ENCODE peak calls at places on chromosome 17, in five cellular contexts. V is HCT116; L is A549; I is effector memory CD4-positive, alpha-beta T cell; E is tibial nerve. Z is an unnamed sample.

GRCh38 chr17:50169121-50169764 is 3.4 kb downstream of the SGCA start:
- DNase-seq in V (peak; percentile 78), L (peak; percentile 59), I (peak; percentile 47), E (peak; percentile 15), Z (peak; percentile 24)

GRCh38 chr17:77869041-77869595 is 89.4 kb upstream of the TNRC6C start:
- DNase-seq in V (no peak), L (no peak), I (no peak), E (no peak), Z (no peak)

GRCh38 chr17:68460715-68461114 is 3.4 kb upstream of the WIPI1 start:
- DNase-seq in V (no peak), L (no peak), I (no peak), E (no peak), Z (no peak)

GRCh38 chr17:7885357-7886226 is 3.0 kb upstream of the CHD3 start:
- DNase-seq in V (no peak), L (peak; percentile 73), I (peak; percentile 17), E (no peak), Z (peak; percentile 47)

GRCh38 chr17:57663326-57664070 is 81.6 kb downstream of the CCDC182 start:
- DNase-seq in V (no peak), L (no peak), I (no peak), E (no peak), Z (no peak)

GRCh38 chr17:50470451-50470850 is 1.8 kb upstream of the CHAD start:
- DNase-seq in V (no peak), L (no peak), I (no peak), E (no peak), Z (no peak)

GRCh38 chr17:7992516-7992915 is 9.9 kb upstream of the GUCY2D start:
- DNase-seq in V (no peak), L (no peak), I (no peak), E (no peak), Z (no peak)

GRCh38 chr17:66548158-66548557 is 245.7 kb downstream of the PRKCA start:
- DNase-seq in V (no peak), L (no peak), I (no peak), E (no peak), Z (no peak)

GRCh38 chr17:29570521-29570920 is 2.0 kb downstream of the TP53I13 start:
- DNase-seq in V (no peak), L (no peak), I (no peak), E (peak; percentile 10), Z (no peak)

GRCh38 chr17:4947010-4947410 is 1.3 kb downstream of the PFN1 start:
- DNase-seq in V (no peak), L (no peak), I (no peak), E (no peak), Z (no peak)

GRCh38 chr17:4944554-4945175 is 3.7 kb downstream of the PFN1 start:
- DNase-seq in V (no peak), L (no peak), I (no peak), E (no peak), Z (no peak)

GRCh38 chr17:4946312-4946976 is 1.9 kb downstream of the PFN1 start:
- DNase-seq in V (no peak), L (no peak), I (no peak), E (no peak), Z (no peak)

GRCh38 chr17:4945176-4945943 is 3.0 kb downstream of the PFN1 start:
- DNase-seq in V (peak; percentile 82), L (peak; percentile 97), I (peak; percentile 71), E (peak; percentile 49), Z (peak; percentile 49)

DNA sequence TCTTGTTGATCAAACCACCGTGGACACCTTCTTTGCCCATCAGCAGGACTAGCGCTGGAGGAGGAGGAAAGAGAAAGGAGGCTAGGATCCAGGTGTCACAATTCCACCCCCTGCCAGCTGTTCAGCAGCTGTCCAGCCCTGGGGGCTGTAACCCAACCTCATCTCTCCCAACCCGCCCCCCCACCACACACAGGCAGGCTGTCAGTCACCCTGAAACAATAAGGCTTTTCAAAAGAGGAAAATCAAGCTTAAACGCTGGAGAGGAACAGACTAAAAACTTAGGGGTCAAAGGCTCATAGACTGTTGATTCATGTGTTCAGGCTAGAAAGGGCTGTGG is 2.4 kb downstream of the PFN1 start:
- DNase-seq in V (no peak), L (no peak), I (no peak), E (no peak), Z (no peak)
- H3K27ac ChIP-seq in V (peak overlapping the region; percentile 99), L (peak overlapping the region; percentile 99), I (peak overlapping the region; percentile 94), E (no peak overlapping the region), Z (no peak overlapping the region)

GRCh38 chr17:17896746-17897145 is 60.0 kb upstream of the SREBF1 start:
- DNase-seq in V (no peak), L (no peak), I (no peak), E (no peak), Z (no peak)
- H3K4me1 ChIP-seq in V (peaks cover 32% of the 10 kb centered on the region), L (peaks cover 38% of the 10 kb centered on the region), I (no peaks in the 10 kb centered on the region), E (peaks cover 5% of the 10 kb centered on the region), Z (peaks cover 19% of the 10 kb centered on the region)

DNA sequence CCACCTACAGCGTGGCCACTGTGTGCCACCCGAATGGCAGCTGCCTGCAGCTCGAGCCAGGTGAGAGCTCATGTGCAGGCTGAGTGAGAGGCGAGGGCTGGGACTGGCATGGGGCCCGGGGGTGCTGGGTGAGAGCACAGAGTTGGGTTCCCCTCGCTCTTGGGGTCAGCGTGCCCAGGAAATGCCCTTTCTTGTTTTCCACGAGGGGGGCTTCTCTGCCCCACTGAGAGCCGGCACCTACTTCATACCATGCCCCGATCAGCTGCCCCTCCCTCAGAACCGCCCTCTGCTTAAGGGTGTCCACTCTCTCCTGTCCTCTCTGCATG is 10.1 kb downstream of the ACE start:
- DNase-seq in V (no peak), L (no peak), I (no peak), E (no peak), Z (no peak)
- H3K4me3 ChIP-seq in V (no peak overlapping the region), L (no peak overlapping the region), I (no peak overlapping the region), E (no peak overlapping the region), Z (no peak overlapping the region)

DNA sequence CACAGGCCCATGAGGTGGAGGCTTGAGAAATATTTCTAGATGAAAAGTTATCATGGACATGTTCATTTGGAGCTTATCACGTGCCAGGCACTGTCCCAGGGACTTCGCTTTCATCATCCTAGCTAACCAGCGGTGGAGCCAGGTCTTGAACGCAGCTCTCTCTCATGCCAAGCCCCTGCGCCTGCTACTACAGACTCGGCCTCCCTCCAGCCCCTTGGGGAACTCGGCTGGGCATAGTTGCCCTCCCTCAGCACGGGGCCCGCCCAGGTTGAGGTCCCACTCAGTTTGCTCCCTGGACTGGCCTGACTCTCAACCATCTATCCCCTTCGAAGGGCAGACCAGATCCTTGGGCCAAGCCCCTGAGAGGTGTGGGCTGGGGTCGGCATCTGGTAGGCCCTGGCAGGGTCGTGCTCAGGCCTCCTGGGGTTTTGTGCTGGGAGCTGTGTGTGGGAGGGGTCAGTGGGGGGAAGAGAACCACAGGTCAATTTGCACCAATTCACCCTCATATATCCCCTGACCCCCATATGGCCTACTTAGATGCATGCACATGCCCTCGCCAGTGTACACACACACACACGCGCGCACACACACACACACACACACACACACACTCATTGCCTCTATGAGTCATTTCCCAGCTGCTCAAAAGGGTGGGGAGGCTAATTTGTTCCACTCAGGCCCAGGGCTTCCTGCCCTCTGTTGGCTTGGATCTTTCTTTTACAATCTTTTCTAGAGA is 12.1 kb upstream of the SCN4A start:
- DNase-seq in V (peak; percentile 64), L (no peak), I (peak; percentile 39), E (no peak), Z (peak; percentile 52)
- H3K27ac ChIP-seq in V (no peak overlapping the region), L (no peak overlapping the region), I (peak overlapping the region; percentile 25), E (peak overlapping the region; percentile 20), Z (peak overlapping the region; percentile 76)

GRCh38 chr17:20066253-20066652 is 57.1 kb downstream of the SPECC1 start:
- DNase-seq in V (no peak), L (peak; percentile 61), I (no peak), E (peak; percentile 51), Z (peak; percentile 61)

GRCh38 chr17:20068445-20068844 is 59.3 kb downstream of the SPECC1 start:
- DNase-seq in V (no peak), L (no peak), I (no peak), E (no peak), Z (no peak)

GRCh38 chr17:20059728-20060188 is 50.6 kb downstream of the SPECC1 start:
- DNase-seq in V (no peak), L (peak; percentile 52), I (no peak), E (no peak), Z (no peak)

DNA sequence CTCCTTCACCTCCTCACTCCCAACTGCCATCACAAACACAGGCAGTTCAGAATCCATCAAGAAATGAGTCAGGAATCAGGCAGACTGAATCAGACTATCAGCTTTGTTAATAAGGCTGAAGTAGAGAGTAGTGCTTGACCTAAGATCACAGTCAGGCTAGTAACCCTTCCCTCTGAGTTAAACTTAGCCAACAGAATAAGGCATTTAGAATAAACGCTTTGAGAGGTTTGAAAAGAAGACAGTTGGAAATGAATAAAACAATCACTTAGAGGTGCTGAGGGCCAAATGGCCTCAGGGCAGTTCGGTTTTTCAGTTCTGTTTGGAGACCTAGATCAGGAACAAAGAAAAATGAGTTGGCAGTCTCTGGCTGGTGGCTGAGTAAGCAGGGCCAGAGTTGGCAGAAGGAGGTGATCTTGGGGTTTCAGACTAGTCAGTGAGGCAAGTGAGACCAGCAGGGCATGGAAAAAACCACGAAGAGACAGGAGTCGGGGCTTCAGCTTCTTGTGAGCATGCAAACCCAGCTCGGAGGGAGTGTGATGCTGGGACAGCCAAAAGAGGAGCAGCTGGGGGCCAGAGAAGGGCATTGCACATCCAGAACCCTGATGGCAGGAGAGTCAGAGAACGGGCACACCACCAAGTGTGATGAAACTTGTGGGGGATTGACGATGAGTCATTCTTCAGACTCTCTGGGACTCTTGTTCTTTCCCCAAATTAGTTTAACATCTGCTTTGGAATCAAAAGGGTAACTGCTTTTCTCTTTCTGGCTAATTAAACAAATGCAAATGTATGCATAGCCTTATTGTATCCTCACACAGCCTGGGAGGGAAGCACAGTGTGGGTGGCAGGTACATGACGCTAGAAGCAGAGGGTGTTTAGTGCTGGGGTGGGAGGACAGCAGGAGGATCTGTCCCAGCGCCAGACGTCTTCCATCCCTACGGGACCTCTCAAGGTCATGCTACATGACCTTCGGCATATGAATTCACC is 54.8 kb downstream of the SPECC1 start:
- DNase-seq in V (peak; percentile 33), L (peak; percentile 86), I (no peak), E (peak; percentile 86), Z (peak; percentile 67)
- H3K4me1 ChIP-seq in V (peaks cover 33% of the 10 kb centered on the region), L (peaks cover 77% of the 10 kb centered on the region), I (no peaks in the 10 kb centered on the region), E (no peaks in the 10 kb centered on the region), Z (peaks cover 5% of the 10 kb centered on the region)

DNA sequence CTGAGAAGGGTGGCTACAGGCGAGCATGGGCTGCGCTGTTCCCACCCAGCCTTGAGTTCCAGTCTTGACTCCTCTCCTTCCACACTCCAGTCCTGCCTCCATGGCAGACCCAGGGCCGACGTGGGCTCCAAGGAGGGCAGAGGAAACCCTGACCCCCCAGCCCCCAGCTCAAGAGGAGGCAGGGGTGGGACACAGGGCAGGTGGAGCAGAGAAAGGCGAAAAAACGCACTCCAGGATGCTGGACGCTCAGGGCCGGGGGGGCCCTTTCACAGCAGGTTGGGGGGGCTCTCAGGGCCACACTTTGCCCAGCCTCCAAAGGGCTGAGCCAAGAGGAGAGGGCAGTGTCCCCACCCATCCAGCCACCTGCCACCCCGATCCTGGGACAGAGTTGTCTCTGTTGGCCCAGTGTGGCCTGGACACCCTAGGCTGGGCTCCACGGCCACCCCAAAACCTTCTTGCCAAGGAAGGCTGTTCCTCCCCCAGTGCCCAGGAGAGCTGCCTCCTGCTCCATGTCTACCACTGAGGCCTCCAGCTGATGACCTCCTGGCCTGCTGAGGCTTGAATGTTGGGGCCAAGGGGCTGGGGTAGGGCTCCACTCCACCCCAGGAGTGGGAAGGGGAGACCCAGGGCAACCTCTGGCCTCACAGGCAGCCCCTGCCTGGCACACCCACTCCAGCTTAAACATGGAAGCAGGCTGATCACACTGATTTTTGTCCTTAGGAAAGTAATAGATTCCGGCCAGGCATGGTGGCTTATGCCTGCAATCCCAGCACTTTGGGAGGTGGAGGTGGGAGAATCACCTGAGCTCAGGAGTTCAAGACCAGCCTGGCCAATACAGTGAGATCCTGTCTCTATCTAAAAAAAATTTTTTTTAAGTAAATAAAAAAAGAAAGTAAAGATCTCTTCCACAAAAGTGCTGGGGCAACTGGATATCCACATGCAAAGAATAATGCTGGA is 7.4 kb upstream of the CCDC57 start:
- DNase-seq in V (no peak), L (no peak), I (no peak), E (no peak), Z (no peak)
- H3K4me3 ChIP-seq in V (no peak overlapping the region), L (no peak overlapping the region), I (no peak overlapping the region), E (no peak overlapping the region), Z (no peak overlapping the region)